ENCODE peak calls at places on chromosomes 11 and 22, in six cellular contexts. B is left ventricle myocardium inferior; G is MV-4-11; Q is HFF-Myc; P is hypothalamus; N is stimulated activated CD4-positive, alpha-beta T cell treated with anti-CD3 and anti-CD28 coated beads, Interleukin-2, amount 100 ng/mL, for 48 hours. J is an unnamed sample.

GRCh38 chr11:118263694-118264567 is at the start of gene MPZL2:
- DNase-seq in B (peak; percentile 20), G (no peak), Q (no peak), P (no peak), N (no peak), J (peak; percentile 62)

GRCh38 chr11:11786771-11787170 is 55.0 kb upstream of the USP47 start:
- DNase-seq in B (no peak), G (no peak), Q (no peak), P (no peak), N (no peak), J (peak; percentile 34)

GRCh38 chr11:65606876-65607613 is 7.0 kb downstream of the MAP3K11 start:
- DNase-seq in B (peak; percentile 93), G (no peak), Q (peak; percentile 88), P (peak; percentile 80), N (no peak), J (peak; percentile 25)

GRCh38 chr11:68583047-68583446 is 101.3 kb upstream of the GAL start:
- DNase-seq in B (no peak), G (no peak), Q (no peak), P (no peak), N (no peak), J (peak; percentile 13)

GRCh38 chr22:22168190-22168940 is 76.2 kb upstream of the VPREB1 start:
- DNase-seq in B (no peak), G (peak; percentile 40), Q (no peak), P (no peak), N (peak; percentile 6), J (peak; percentile 79)

GRCh38 chr11:1742371-1742770 is 8.0 kb downstream of the IFITM10 start:
- DNase-seq in B (no peak), G (no peak), Q (no peak), P (no peak), N (no peak), J (peak; percentile 21)

GRCh38 chr11:69587454-69588081 is 53.4 kb upstream of the CCND1 start:
- DNase-seq in B (no peak), G (no peak), Q (peak; percentile 59), P (no peak), N (no peak), J (peak; percentile 95)

GRCh38 chr11:71222318-71223080 is 29.9 kb downstream of the SHANK2 start:
- DNase-seq in B (peak; percentile 53), G (no peak), Q (no peak), P (no peak), N (no peak), J (no peak)

GRCh38 chr11:121928597-121929580 is 187.1 kb downstream of the BLID start:
- DNase-seq in B (no peak), G (no peak), Q (no peak), P (no peak), N (no peak), J (no peak)

GRCh38 chr11:36012979-36013378 is 69.1 kb downstream of the LDLRAD3 start:
- DNase-seq in B (no peak), G (no peak), Q (no peak), P (no peak), N (no peak), J (no peak)

GRCh38 chr11:95419915-95420314 is 188.9 kb upstream of the SESN3 start:
- DNase-seq in B (no peak), G (no peak), Q (no peak), P (no peak), N (no peak), J (peak; percentile 56)

GRCh38 chr11:59097113-59097708 is 9.8 kb upstream of the FAM111B start:
- DNase-seq in B (peak; percentile 41), G (peak; percentile 48), Q (peak; percentile 7), P (no peak), N (peak; percentile 50), J (peak; percentile 52)

GRCh38 chr11:119537641-119538253 is 114.8 kb upstream of the THY1 start:
- DNase-seq in B (no peak), G (peak; percentile 62), Q (no peak), P (no peak), N (no peak), J (no peak)

GRCh38 chr22:39545310-39546063 is 12.9 kb upstream of the RPS19BP1 start:
- DNase-seq in B (no peak), G (no peak), Q (no peak), P (no peak), N (peak; percentile 68), J (no peak)

GRCh38 chr22:30195245-30196140 is 51.1 kb downstream of the LIF start:
- DNase-seq in B (no peak), G (peak; percentile 54), Q (no peak), P (no peak), N (no peak), J (peak; percentile 59)

GRCh38 chr11:76347391-76347790 is 33.5 kb downstream of the THAP12 start:
- DNase-seq in B (no peak), G (no peak), Q (no peak), P (no peak), N (no peak), J (no peak)

GRCh38 chr11:56910785-56911184 is 77.9 kb upstream of the OR5AK2 start:
- DNase-seq in B (no peak), G (no peak), Q (no peak), P (no peak), N (no peak), J (peak; percentile 39)

GRCh38 chr11:63099555-63099954 is 44.5 kb downstream of the SLC22A24 start:
- DNase-seq in B (no peak), G (no peak), Q (no peak), P (no peak), N (no peak), J (no peak)

J was measured in HT1080.